ENCODE peak calls at places on chromosomes 1 and 21, in eight cellular contexts. One of them, this sample, is unnamed.
A peak's percentile ranks its signal among the peaks of the same experiment; 100 is the strongest.

GRCh38 chr1:114764689-114765088 is 6.9 kb upstream of the CSDE1 start:
- DNase-seq in H9: no peak
- DNase-seq in left ventricle myocardium inferior: no peak
- DNase-seq in nephron progenitor cell: no peak
- DNase-seq in upper lobe of right lung: no peak
- DNase-seq in Caco-2: no peak
- DNase-seq in foreskin keratinocyte: no peak
- DNase-seq in A549: no peak
- DNase-seq in this sample: no peak

GRCh38 chr1:242454262-242455051 is 70.0 kb downstream of the PLD5 start:
- DNase-seq in H9: no peak
- DNase-seq in left ventricle myocardium inferior: no peak
- DNase-seq in nephron progenitor cell: peak; percentile 17
- DNase-seq in upper lobe of right lung: no peak
- DNase-seq in Caco-2: peak; percentile 26
- DNase-seq in foreskin keratinocyte: no peak
- DNase-seq in A549: peak; percentile 63
- DNase-seq in this sample: peak; percentile 34

GRCh38 chr1:211068976-211069375 is 65.0 kb downstream of the KCNH1 start:
- DNase-seq in H9: peak; percentile 41
- DNase-seq in left ventricle myocardium inferior: no peak
- DNase-seq in nephron progenitor cell: no peak
- DNase-seq in upper lobe of right lung: no peak
- DNase-seq in Caco-2: peak; percentile 11
- DNase-seq in foreskin keratinocyte: peak; percentile 6
- DNase-seq in A549: no peak
- DNase-seq in this sample: no peak

GRCh38 chr1:159872896-159873295 is 10.4 kb upstream of the VSIG8 start:
- DNase-seq in H9: no peak
- DNase-seq in left ventricle myocardium inferior: no peak
- DNase-seq in nephron progenitor cell: no peak
- DNase-seq in upper lobe of right lung: no peak
- DNase-seq in Caco-2: no peak
- DNase-seq in foreskin keratinocyte: no peak
- DNase-seq in A549: no peak
- DNase-seq in this sample: no peak

GRCh38 chr21:29726061-29726460 is 213.7 kb downstream of the GRIK1 start:
- DNase-seq in H9: no peak
- DNase-seq in left ventricle myocardium inferior: no peak
- DNase-seq in nephron progenitor cell: no peak
- DNase-seq in upper lobe of right lung: no peak
- DNase-seq in Caco-2: no peak
- DNase-seq in foreskin keratinocyte: no peak
- DNase-seq in A549: no peak
- DNase-seq in this sample: no peak

GRCh38 chr1:38964140-38964548 is 22.5 kb upstream of the RHBDL2 start:
- DNase-seq in H9: no peak
- DNase-seq in left ventricle myocardium inferior: no peak
- DNase-seq in nephron progenitor cell: no peak
- DNase-seq in upper lobe of right lung: no peak
- DNase-seq in Caco-2: peak; percentile 10
- DNase-seq in foreskin keratinocyte: no peak
- DNase-seq in A549: peak; percentile 13
- DNase-seq in this sample: peak; percentile 27

GRCh38 chr21:37383066-37383465 is 16.5 kb downstream of the DYRK1A start:
- DNase-seq in H9: no peak
- DNase-seq in left ventricle myocardium inferior: no peak
- DNase-seq in nephron progenitor cell: no peak
- DNase-seq in upper lobe of right lung: no peak
- DNase-seq in Caco-2: no peak
- DNase-seq in foreskin keratinocyte: no peak
- DNase-seq in A549: no peak
- DNase-seq in this sample: no peak

GRCh38 chr1:222064388-222065201 is 322.7 kb upstream of the DUSP10 start:
- DNase-seq in H9: no peak
- DNase-seq in left ventricle myocardium inferior: no peak
- DNase-seq in nephron progenitor cell: no peak
- DNase-seq in upper lobe of right lung: no peak
- DNase-seq in Caco-2: no peak
- DNase-seq in foreskin keratinocyte: peak; percentile 57
- DNase-seq in A549: no peak
- DNase-seq in this sample: no peak

GRCh38 chr1:240941706-240942370 is 329.9 kb upstream of the GREM2 start:
- DNase-seq in H9: no peak
- DNase-seq in left ventricle myocardium inferior: no peak
- DNase-seq in nephron progenitor cell: no peak
- DNase-seq in upper lobe of right lung: no peak
- DNase-seq in Caco-2: no peak
- DNase-seq in foreskin keratinocyte: no peak
- DNase-seq in A549: no peak
- DNase-seq in this sample: no peak

GRCh38 chr1:165828581-165829329 is 1.3 kb downstream of the UCK2 start:
- DNase-seq in H9: peak; percentile 58
- DNase-seq in left ventricle myocardium inferior: peak; percentile 25
- DNase-seq in nephron progenitor cell: peak; percentile 56
- DNase-seq in upper lobe of right lung: peak; percentile 62
- DNase-seq in Caco-2: peak; percentile 75
- DNase-seq in foreskin keratinocyte: no peak
- DNase-seq in A549: peak; percentile 82
- DNase-seq in this sample: peak; percentile 56

GRCh38 chr1:197735461-197735860 is 39.8 kb downstream of the DENND1B start:
- DNase-seq in H9: no peak
- DNase-seq in left ventricle myocardium inferior: no peak
- DNase-seq in nephron progenitor cell: no peak
- DNase-seq in upper lobe of right lung: no peak
- DNase-seq in Caco-2: no peak
- DNase-seq in foreskin keratinocyte: no peak
- DNase-seq in A549: no peak
- DNase-seq in this sample: no peak

GRCh38 chr1:53600486-53600885 is 138.5 kb downstream of the GLIS1 start:
- DNase-seq in H9: no peak
- DNase-seq in left ventricle myocardium inferior: no peak
- DNase-seq in nephron progenitor cell: no peak
- DNase-seq in upper lobe of right lung: peak; percentile 29
- DNase-seq in Caco-2: no peak
- DNase-seq in foreskin keratinocyte: no peak
- DNase-seq in A549: no peak
- DNase-seq in this sample: no peak

GRCh38 chr1:97563926-97564325 is 356.9 kb downstream of the DPYD start:
- DNase-seq in H9: no peak
- DNase-seq in left ventricle myocardium inferior: no peak
- DNase-seq in nephron progenitor cell: no peak
- DNase-seq in upper lobe of right lung: no peak
- DNase-seq in Caco-2: no peak
- DNase-seq in foreskin keratinocyte: no peak
- DNase-seq in A549: no peak
- DNase-seq in this sample: no peak

GRCh38 chr1:178451529-178451928 is 45.2 kb downstream of the CLEC20A start:
- DNase-seq in H9: no peak
- DNase-seq in left ventricle myocardium inferior: no peak
- DNase-seq in nephron progenitor cell: no peak
- DNase-seq in upper lobe of right lung: no peak
- DNase-seq in Caco-2: peak; percentile 4
- DNase-seq in foreskin keratinocyte: no peak
- DNase-seq in A549: no peak
- DNase-seq in this sample: no peak

GRCh38 chr1:147223740-147224615 is 1.2 kb downstream of the FMO5 start:
- DNase-seq in H9: no peak
- DNase-seq in left ventricle myocardium inferior: no peak
- DNase-seq in nephron progenitor cell: peak; percentile 10
- DNase-seq in upper lobe of right lung: no peak
- DNase-seq in Caco-2: no peak
- DNase-seq in foreskin keratinocyte: no peak
- DNase-seq in A549: no peak
- DNase-seq in this sample: no peak

GRCh38 chr1:65924471-65924870 is 131.8 kb downstream of the PDE4B start:
- DNase-seq in H9: no peak
- DNase-seq in left ventricle myocardium inferior: no peak
- DNase-seq in nephron progenitor cell: no peak
- DNase-seq in upper lobe of right lung: no peak
- DNase-seq in Caco-2: no peak
- DNase-seq in foreskin keratinocyte: peak; percentile 23
- DNase-seq in A549: no peak
- DNase-seq in this sample: no peak

GRCh38 chr21:45032977-45033705 is 41.2 kb upstream of the ADARB1 start:
- DNase-seq in H9: peak; percentile 17
- DNase-seq in left ventricle myocardium inferior: no peak
- DNase-seq in nephron progenitor cell: no peak
- DNase-seq in upper lobe of right lung: peak; percentile 68
- DNase-seq in Caco-2: no peak
- DNase-seq in foreskin keratinocyte: no peak
- DNase-seq in A549: no peak
- DNase-seq in this sample: no peak

GRCh38 chr1:246782120-246782900 is 58.1 kb downstream of the SCCPDH start:
- DNase-seq in H9: peak; percentile 32
- DNase-seq in left ventricle myocardium inferior: peak; percentile 69
- DNase-seq in nephron progenitor cell: no peak
- DNase-seq in upper lobe of right lung: no peak
- DNase-seq in Caco-2: no peak
- DNase-seq in foreskin keratinocyte: peak; percentile 10
- DNase-seq in A549: no peak
- DNase-seq in this sample: no peak

GRCh38 chr21:37367301-37367757 is 756 bp downstream of the DYRK1A start:
- DNase-seq in H9: no peak
- DNase-seq in left ventricle myocardium inferior: no peak
- DNase-seq in nephron progenitor cell: peak; percentile 43
- DNase-seq in upper lobe of right lung: no peak
- DNase-seq in Caco-2: no peak
- DNase-seq in foreskin keratinocyte: no peak
- DNase-seq in A549: no peak
- DNase-seq in this sample: peak; percentile 30

GRCh38 chr1:64743954-64744491 is 852 bp upstream of the RAVER2 start:
- DNase-seq in H9: no peak
- DNase-seq in left ventricle myocardium inferior: no peak
- DNase-seq in nephron progenitor cell: no peak
- DNase-seq in upper lobe of right lung: no peak
- DNase-seq in Caco-2: no peak
- DNase-seq in foreskin keratinocyte: no peak
- DNase-seq in A549: no peak
- DNase-seq in this sample: no peak

GRCh38 chr1:86933562-86934377 is 19.3 kb downstream of the HS2ST1 start:
- DNase-seq in H9: peak; percentile 32
- DNase-seq in left ventricle myocardium inferior: no peak
- DNase-seq in nephron progenitor cell: no peak
- DNase-seq in upper lobe of right lung: no peak
- DNase-seq in Caco-2: peak; percentile 14
- DNase-seq in foreskin keratinocyte: no peak
- DNase-seq in A549: no peak
- DNase-seq in this sample: no peak

DNA sequence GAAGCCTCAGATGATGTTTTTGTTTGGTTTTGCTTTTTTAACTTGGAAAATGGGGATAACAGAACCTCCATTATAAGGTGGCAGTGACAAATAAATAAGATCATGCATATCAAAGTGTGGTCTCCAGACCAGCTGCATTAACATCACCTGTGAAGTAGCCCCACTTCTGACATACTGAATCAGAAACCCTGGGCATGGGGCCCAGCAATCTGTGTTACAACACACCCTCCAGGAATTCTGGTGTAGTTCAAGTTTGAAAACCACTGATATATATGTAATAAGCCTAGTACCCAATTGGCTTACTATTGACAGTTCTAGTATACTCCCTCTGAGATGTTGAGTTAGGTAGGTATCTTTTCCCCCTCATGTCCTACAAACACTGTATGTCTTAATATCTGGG is 24.1 kb upstream of the RNF19B start:
- DNase-seq in H9: no peak
- DNase-seq in left ventricle myocardium inferior: no peak
- DNase-seq in nephron progenitor cell: no peak
- DNase-seq in upper lobe of right lung: peak; percentile 74
- DNase-seq in Caco-2: no peak
- DNase-seq in foreskin keratinocyte: peak; percentile 68
- DNase-seq in A549: no peak
- DNase-seq in this sample: no peak
- TF ChIP-seq CTCF in H9: no peak
- TF ChIP-seq CTCF in left ventricle myocardium inferior: no peak
- TF ChIP-seq CTCF in nephron progenitor cell: no peak
- TF ChIP-seq CTCF in upper lobe of right lung: no peak
- TF ChIP-seq CTCF in Caco-2: no peak
- TF ChIP-seq CTCF in foreskin keratinocyte: peak; percentile 65
- TF ChIP-seq CTCF in A549: no peak
- TF ChIP-seq CTCF in this sample: no peak

GRCh38 chr1:229781453-229781852 is 155.4 kb downstream of the URB2 start:
- DNase-seq in H9: peak; percentile 59
- DNase-seq in left ventricle myocardium inferior: no peak
- DNase-seq in nephron progenitor cell: no peak
- DNase-seq in upper lobe of right lung: peak; percentile 80
- DNase-seq in Caco-2: peak; percentile 39
- DNase-seq in foreskin keratinocyte: no peak
- DNase-seq in A549: no peak
- DNase-seq in this sample: no peak
- TF ChIP-seq CTCF in H9: peak; percentile 31
- TF ChIP-seq CTCF in left ventricle myocardium inferior: peak; percentile 32
- TF ChIP-seq CTCF in nephron progenitor cell: no peak
- TF ChIP-seq CTCF in upper lobe of right lung: peak; percentile 33
- TF ChIP-seq CTCF in Caco-2: peak; percentile 32
- TF ChIP-seq CTCF in foreskin keratinocyte: peak; percentile 34
- TF ChIP-seq CTCF in A549: no peak
- TF ChIP-seq CTCF in this sample: no peak

DNA sequence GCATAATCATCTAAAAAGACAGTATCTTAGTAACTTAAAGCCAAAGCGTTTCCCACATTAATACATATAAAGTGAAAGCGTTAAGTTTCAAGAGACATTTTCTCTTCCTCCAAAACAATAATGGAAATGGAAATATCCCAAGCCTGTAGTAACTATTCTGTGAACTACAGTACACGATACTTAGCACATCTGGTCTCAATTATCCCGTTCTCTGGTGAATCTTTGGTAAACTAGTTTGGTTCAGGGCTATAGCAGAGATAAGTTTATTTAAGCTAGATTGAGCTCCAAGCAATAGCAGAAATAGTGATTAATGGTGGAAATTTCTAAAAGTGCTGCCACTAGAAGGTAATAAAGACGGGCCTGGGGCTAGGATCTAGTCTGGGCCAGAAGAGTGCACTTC is 55.2 kb downstream of the PCNX2 start:
- DNase-seq in H9: no peak
- DNase-seq in left ventricle myocardium inferior: no peak
- DNase-seq in nephron progenitor cell: no peak
- DNase-seq in upper lobe of right lung: no peak
- DNase-seq in Caco-2: no peak
- DNase-seq in foreskin keratinocyte: no peak
- DNase-seq in A549: no peak
- DNase-seq in this sample: no peak
- TF ChIP-seq CTCF in H9: no peak
- TF ChIP-seq CTCF in left ventricle myocardium inferior: no peak
- TF ChIP-seq CTCF in nephron progenitor cell: no peak
- TF ChIP-seq CTCF in upper lobe of right lung: no peak
- TF ChIP-seq CTCF in Caco-2: no peak
- TF ChIP-seq CTCF in foreskin keratinocyte: no peak
- TF ChIP-seq CTCF in A549: no peak
- TF ChIP-seq CTCF in this sample: no peak

DNA sequence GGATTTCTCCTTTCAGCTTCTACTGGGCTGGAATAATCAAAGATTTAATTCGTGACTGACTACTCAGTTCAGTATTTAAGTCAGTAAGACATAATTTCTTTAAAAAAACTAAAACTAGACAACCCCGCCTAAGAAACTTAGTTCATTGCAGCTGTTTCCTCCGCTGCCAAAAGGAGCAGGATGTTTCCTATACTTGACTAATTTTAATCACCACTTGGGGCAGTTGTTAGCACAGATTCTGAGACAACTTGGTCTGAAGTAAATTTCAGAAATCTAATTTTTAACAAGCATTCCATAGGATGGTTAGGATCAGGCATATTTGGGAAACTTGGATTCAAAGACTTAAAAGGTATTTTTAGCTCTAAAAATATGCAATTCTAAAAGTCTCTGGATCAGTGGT is 34.0 kb downstream of the EPRS1 start:
- DNase-seq in H9: no peak
- DNase-seq in left ventricle myocardium inferior: no peak
- DNase-seq in nephron progenitor cell: no peak
- DNase-seq in upper lobe of right lung: no peak
- DNase-seq in Caco-2: no peak
- DNase-seq in foreskin keratinocyte: no peak
- DNase-seq in A549: no peak
- DNase-seq in this sample: no peak
- TF ChIP-seq CTCF in H9: peak; percentile 24
- TF ChIP-seq CTCF in left ventricle myocardium inferior: no peak
- TF ChIP-seq CTCF in nephron progenitor cell: no peak
- TF ChIP-seq CTCF in upper lobe of right lung: no peak
- TF ChIP-seq CTCF in Caco-2: no peak
- TF ChIP-seq CTCF in foreskin keratinocyte: peak; percentile 10
- TF ChIP-seq CTCF in A549: no peak
- TF ChIP-seq CTCF in this sample: no peak